ENCODE peak calls at places on chromosomes 16 and 17, in four cellular contexts. O is GM12878, G is HepG2, Y is WTC11. U is an unnamed sample.

GRCh38 chr17:77019955-77020379 is 120.8 kb upstream of the SEC14L1 start:
- DNase-seq in G (peak), O (no peak), Y (no peak), U (no peak)

GRCh38 chr17:20228860-20229259 is 219.7 kb downstream of the SPECC1 start:
- DNase-seq in Y (no peak), G (no peak), O (no peak), U (no peak)

GRCh38 chr17:78488867-78489634 is 88.1 kb downstream of the DNAH17 start:
- DNase-seq in Y (no peak), G (no peak), O (no peak), U (no peak)

GRCh38 chr16:67084345-67085028 is 25.3 kb upstream of the PHAF1 start:
- DNase-seq in Y (no peak), G (peak), O (no peak), U (no peak)

GRCh38 chr16:12067714-12068401 is 91.3 kb downstream of the SNX29 start:
- DNase-seq in O (no peak), Y (peak), G (peak), U (peak)

GRCh38 chr16:14069818-14070217 is 1.3 kb upstream of the MRTFB start:
- DNase-seq in G (no peak), Y (no peak), O (no peak), U (no peak)

GRCh38 chr17:6753006-6753445 is 2.8 kb upstream of the XAF1 start:
- DNase-seq in Y (peak), G (peak), O (no peak), U (no peak)

GRCh38 chr17:81074875-81075274 is 39.9 kb downstream of the BAIAP2 start:
- DNase-seq in Y (no peak), G (no peak), O (no peak), U (no peak)

GRCh38 chr16:729768-730665 is 3.1 kb downstream of the HAGHL start:
- DNase-seq in G (no peak), O (no peak), Y (no peak), U (no peak)

GRCh38 chr17:6381526-6382135 is 53.3 kb downstream of the AIPL1 start:
- DNase-seq in G (no peak), O (no peak), Y (no peak), U (no peak)

GRCh38 chr16:81478876-81479496 is 34.4 kb downstream of the CMIP start:
- DNase-seq in G (no peak), O (peak), Y (no peak), U (no peak)

GRCh38 chr16:82197540-82198240 is 27.7 kb upstream of the MPHOSPH6 start:
- DNase-seq in G (no peak), O (no peak), Y (no peak), U (no peak)

GRCh38 chr17:46875849-46876352 is 24.5 kb downstream of the WNT9B start:
- DNase-seq in O (no peak), Y (no peak), G (no peak), U (no peak)

GRCh38 chr16:22214893-22215292 is 8.8 kb downstream of the EEF2K start:
- DNase-seq in Y (no peak), G (no peak), O (no peak), U (peak)

GRCh38 chr17:413016-413350 is 60.4 kb upstream of the RPH3AL start:
- DNase-seq in Y (no peak), G (no peak), O (no peak), U (no peak)

GRCh38 chr16:50182441-50182840 is 29.3 kb downstream of the TENT4B start:
- DNase-seq in Y (no peak), G (no peak), O (no peak), U (no peak)

GRCh38 chr17:79982986-79983385 is 52.7 kb downstream of the TBC1D16 start:
- DNase-seq in O (no peak), G (no peak), Y (peak), U (no peak)

GRCh38 chr17:54749157-54749556 is 151.5 kb upstream of the TOM1L1 start:
- DNase-seq in G (peak), Y (peak), O (no peak), U (peak)

GRCh38 chr16:66401610-66402009 is 25.5 kb upstream of the BEAN1 start:
- DNase-seq in Y (no peak), G (no peak), O (no peak), U (no peak)

GRCh38 chr16:15948532-15949209 is 745 bp upstream of the ABCC1 start:
- DNase-seq in O (no peak), G (peak), Y (no peak), U (no peak)

GRCh38 chr16:2422123-2422867 is 7.0 kb upstream of the CCNF start:
- DNase-seq in G (no peak), O (no peak), Y (no peak), U (no peak)

GRCh38 chr16:3934491-3935185 is 54.1 kb upstream of the CREBBP start:
- DNase-seq in O (no peak), Y (no peak), G (no peak), U (no peak)

GRCh38 chr17:50113624-50114320 is 16.2 kb downstream of the SAMD14 start:
- DNase-seq in Y (no peak), G (no peak), O (no peak), U (no peak)

GRCh38 chr17:81426676-81427445 is 31.6 kb downstream of the BAHCC1 start:
- DNase-seq in G (no peak), O (no peak), Y (no peak), U (no peak)

GRCh38 chr16:75482434-75483205 is 12.6 kb downstream of the CHST6 start:
- DNase-seq in O (no peak), G (no peak), Y (no peak), U (no peak)

GRCh38 chr16:31477220-31478216 is 5.4 kb upstream of the SLC5A2 start:
- DNase-seq in O (no peak), Y (peak), G (peak), U (peak)

GRCh38 chr16:16048904-16049582 is 99.6 kb downstream of the ABCC1 start:
- DNase-seq in Y (no peak), O (no peak), G (no peak), U (peak)

GRCh38 chr16:9787717-9788116 is 394.5 kb downstream of the GRIN2A start:
- DNase-seq in Y (no peak), O (peak), G (no peak), U (peak)

GRCh38 chr17:5419959-5420653 is at the start of gene RPAIN:
- DNase-seq in Y (peak), G (peak), O (no peak), U (peak)

GRCh38 chr16:66928702-66929388 is 3.5 kb upstream of the RRAD start:
- DNase-seq in Y (peak), O (no peak), G (peak), U (peak)

GRCh38 chr16:30997000-30997886 is 12.2 kb downstream of the HSD3B7 start:
- DNase-seq in O (peak), Y (peak), G (peak), U (peak)

GRCh38 chr16:31064882-31065461 is 9.1 kb downstream of the ZNF668 start:
- DNase-seq in Y (no peak), G (no peak), O (no peak), U (no peak)

GRCh38 chr17:80146121-80147034 is 550 bp downstream of the EIF4A3 start:
- DNase-seq in G (no peak), Y (no peak), O (no peak), U (peak)

GRCh38 chr17:10172241-10172741 is 26.1 kb downstream of the GAS7 start:
- DNase-seq in O (no peak), Y (no peak), G (no peak), U (no peak)

GRCh38 chr17:67068999-67069398 is 24.6 kb downstream of the CACNG1 start:
- DNase-seq in Y (no peak), O (no peak), G (no peak), U (no peak)

GRCh38 chr16:83835972-83836566 is 28.3 kb downstream of the HSBP1 start:
- DNase-seq in G (no peak), O (no peak), Y (no peak), U (peak)

GRCh38 chr16:50068550-50068949 is 2.8 kb downstream of the HEATR3 start:
- DNase-seq in Y (no peak), G (no peak), O (no peak), U (no peak)

GRCh38 chr16:62249069-62249468 is 212.8 kb upstream of the CDH8 start:
- DNase-seq in G (no peak), O (no peak), Y (no peak), U (no peak)
- TF ChIP-seq CBFB in G (no peak), O (no peak), Y (no peak), U (no peak)

DNA sequence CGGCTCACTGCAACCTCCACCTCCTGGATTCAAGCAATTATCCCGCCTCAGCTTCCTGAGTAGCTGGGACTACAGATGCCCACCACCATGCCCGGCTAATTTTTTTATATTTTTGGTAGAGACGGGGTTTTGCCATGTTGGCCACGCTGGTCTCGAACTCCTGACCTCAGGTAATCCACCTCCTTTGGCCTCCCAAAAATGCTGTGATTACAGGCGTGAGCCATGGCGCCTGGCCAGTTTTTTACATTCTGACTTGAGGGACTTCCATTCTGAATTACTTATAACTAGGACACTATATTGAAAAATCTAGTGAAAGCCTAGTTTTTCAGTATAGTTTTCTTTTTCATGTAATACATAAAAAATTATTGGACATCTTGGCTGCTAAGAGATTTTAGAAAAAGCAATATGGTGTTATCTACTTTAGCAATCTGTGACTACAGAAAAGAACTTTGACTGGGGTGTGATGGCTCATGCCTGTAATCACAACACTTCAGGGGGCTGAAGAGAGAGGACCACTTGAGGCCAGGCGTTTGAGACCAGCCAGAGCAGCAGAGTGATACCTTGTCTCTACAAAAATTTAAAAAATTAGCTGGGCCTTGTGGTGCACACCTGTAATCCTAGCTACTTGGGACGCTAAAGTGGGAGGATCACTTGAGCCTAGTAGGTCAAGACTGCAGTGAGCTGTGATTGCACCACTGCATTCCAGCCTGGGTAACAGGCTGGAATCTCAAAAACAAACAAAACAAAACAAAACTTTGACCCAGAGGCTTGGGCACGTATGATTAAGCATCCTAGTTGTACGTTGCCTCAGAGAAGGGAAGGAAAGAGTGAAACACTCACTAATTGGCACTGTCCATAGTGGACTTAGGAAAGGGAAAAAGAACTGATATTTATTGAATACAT is 26.8 kb upstream of the GOSR1 start:
- DNase-seq in G (peak), O (no peak), Y (no peak), U (no peak)
- TF ChIP-seq CBFB in G (peak), O (no peak), Y (no peak), U (no peak)

GRCh38 chr16:48053346-48053745 is 102.4 kb downstream of the ABCC12 start:
- DNase-seq in G (no peak), Y (peak), O (no peak), U (no peak)
- TF ChIP-seq CBFB in G (no peak), Y (no peak), O (no peak), U (no peak)

DNA sequence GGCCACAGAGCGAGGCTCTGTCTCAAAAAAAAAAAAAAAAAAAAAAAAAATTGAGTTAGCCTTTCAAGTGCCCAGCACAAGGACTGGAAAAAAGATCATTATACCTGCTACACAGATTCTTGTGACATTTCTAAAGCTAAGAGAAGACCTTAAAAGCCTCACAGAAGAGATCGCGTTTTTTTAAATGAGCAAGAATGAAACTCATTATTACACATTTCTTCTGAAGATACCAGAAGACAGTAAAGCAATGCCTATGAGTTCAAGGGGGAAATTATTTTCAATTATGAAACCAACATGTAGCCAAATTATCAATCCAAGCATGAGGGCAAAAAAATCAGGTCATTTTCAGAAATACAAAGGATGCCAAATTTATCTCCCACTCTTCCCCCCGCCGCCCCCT is 56.8 kb downstream of the MED13 start:
- DNase-seq in O (no peak), G (no peak), Y (no peak), U (no peak)
- TF ChIP-seq CBFB in O (no peak), G (no peak), Y (no peak), U (no peak)

GRCh38 chr17:28252436-28252835 is 66.6 kb upstream of the TMEM97 start:
- DNase-seq in G (no peak), Y (no peak), O (no peak), U (no peak)
- TF ChIP-seq CBFB in G (no peak), Y (no peak), O (no peak), U (no peak)

GRCh38 chr17:82449136-82449882 is 1.2 kb downstream of the CYBC1 start:
- DNase-seq in G (no peak), O (peak), Y (peak), U (no peak)

GRCh38 chr17:82452162-82452561 is 1.6 kb upstream of the CYBC1 start:
- DNase-seq in O (no peak), G (no peak), Y (no peak), U (no peak)

GRCh38 chr17:82450357-82451106 is at the start of gene CYBC1:
- DNase-seq in Y (peak), G (peak), O (peak), U (peak)

GRCh38 chr17:82446649-82447048 is 3.9 kb downstream of the CYBC1 start:
- DNase-seq in G (no peak), Y (no peak), O (no peak), U (no peak)

GRCh38 chr17:82449883-82450356 is 632 bp downstream of the CYBC1 start:
- DNase-seq in Y (no peak), O (no peak), G (no peak), U (no peak)
- TF ChIP-seq CBFB in Y (no peak), O (no peak), G (no peak), U (no peak)

GRCh38 chr16:63890723-63891122 is 1231.1 kb downstream of the CDH11 start:
- DNase-seq in O (no peak), Y (no peak), G (no peak), U (no peak)

DNA sequence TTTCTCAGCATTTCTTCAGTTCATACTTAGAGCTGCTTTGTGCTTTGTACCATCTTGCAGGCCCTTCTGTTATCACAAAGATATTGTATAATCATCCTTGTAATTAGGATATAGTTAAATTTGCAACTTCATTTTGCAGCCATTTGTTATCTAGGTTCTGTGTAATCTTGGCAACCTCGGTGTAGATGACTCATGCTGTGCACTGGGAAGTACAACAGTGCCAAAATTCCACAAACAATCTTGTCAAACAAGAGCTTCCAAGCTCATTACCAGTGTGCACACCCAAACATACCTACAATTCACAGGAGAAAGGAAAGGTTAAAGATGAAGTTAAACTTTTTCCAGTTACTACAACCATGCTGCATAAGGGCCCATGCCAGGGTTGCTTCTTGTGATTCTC is 1231.8 kb downstream of the CDH11 start:
- DNase-seq in O (no peak), Y (no peak), G (no peak), U (no peak)
- TF ChIP-seq CBFB in O (no peak), Y (no peak), G (no peak), U (no peak)